ENCODE peak calls at places on chromosomes 1 and 21, in four cellular contexts. E is left ventricle myocardium inferior, D is upper lobe of right lung, Y is body of pancreas. C is an unnamed sample. For H3K4me1, the result is how much of the 10 kb centered on the place peaks cover.

GRCh38 chr1:9201421-9202239 is 32.9 kb upstream of the H6PD start:
- DNase-seq in E (no peak), D (no peak), Y (peak), C (no peak)

GRCh38 chr1:151835596-151835995 is 4.0 kb upstream of the RORC start:
- DNase-seq in E (no peak), D (no peak), Y (no peak), C (no peak)

GRCh38 chr1:203544485-203544884 is 50.5 kb downstream of the OPTC start:
- DNase-seq in E (no peak), D (no peak), Y (no peak), C (no peak)

GRCh38 chr1:209576798-209577197 is 6.7 kb upstream of the CAMK1G start:
- DNase-seq in E (peak), D (peak), Y (peak), C (peak)

GRCh38 chr1:97123717-97124446 is 402.3 kb downstream of the PTBP2 start:
- DNase-seq in E (no peak), D (no peak), Y (no peak), C (no peak)

GRCh38 chr1:51535006-51535592 is 16.0 kb upstream of the EPS15 start:
- DNase-seq in E (peak), D (no peak), Y (peak), C (peak)

GRCh38 chr1:67298762-67299161 is 8.9 kb upstream of the IL12RB2 start:
- DNase-seq in E (no peak), D (no peak), Y (no peak), C (no peak)

GRCh38 chr1:220796530-220796929 is 9.8 kb downstream of the MTARC1 start:
- DNase-seq in E (no peak), D (no peak), Y (no peak), C (no peak)

GRCh38 chr1:246343937-246344336 is 163.1 kb downstream of the SMYD3 start:
- DNase-seq in E (no peak), D (no peak), Y (no peak), C (no peak)

GRCh38 chr1:35047188-35047858 is 15.6 kb upstream of the ZMYM6 start:
- DNase-seq in E (no peak), D (no peak), Y (no peak), C (no peak)

GRCh38 chr1:43360616-43361015 is 1.8 kb downstream of the CDC20 start:
- DNase-seq in E (no peak), D (no peak), Y (no peak), C (no peak)

GRCh38 chr1:242030071-242030470 is 31.2 kb upstream of the MAP1LC3C start:
- DNase-seq in E (no peak), D (no peak), Y (no peak), C (no peak)

GRCh38 chr1:204343850-204344249 is 15.9 kb downstream of the PLEKHA6 start:
- DNase-seq in E (no peak), D (no peak), Y (no peak), C (no peak)

GRCh38 chr1:104018922-104019674 is 269.4 kb downstream of the AMY1C start:
- DNase-seq in E (no peak), D (no peak), Y (no peak), C (no peak)

GRCh38 chr1:1627842-1628655 is 3.9 kb upstream of the MMP23B start:
- DNase-seq in E (no peak), D (peak), Y (no peak), C (peak)

DNA sequence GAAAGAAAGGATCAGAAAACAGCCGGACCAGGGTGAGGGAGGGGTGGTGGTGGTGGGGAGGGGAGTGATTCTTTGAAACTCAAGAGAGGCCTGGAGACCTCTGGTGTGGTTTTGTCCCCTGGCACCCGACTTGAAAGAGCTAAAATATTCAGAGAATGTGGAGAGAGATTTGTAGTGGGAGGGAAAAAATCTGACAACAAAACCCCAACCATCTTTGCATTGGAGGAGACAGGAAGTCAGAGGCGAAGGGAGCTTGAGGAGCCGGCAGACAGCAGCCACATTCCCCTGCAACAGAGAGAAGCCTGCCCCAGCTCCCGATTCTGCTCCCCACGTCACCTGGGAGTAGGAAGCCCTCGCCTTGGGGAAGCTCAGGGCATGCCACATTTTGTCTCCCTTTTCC is 85.0 kb downstream of the ITPKB start:
- DNase-seq in E (no peak), D (no peak), Y (no peak), C (peak)
- H3K4me1 ChIP-seq in E (under half), D (half or more), Y (under half), C (under half)

DNA sequence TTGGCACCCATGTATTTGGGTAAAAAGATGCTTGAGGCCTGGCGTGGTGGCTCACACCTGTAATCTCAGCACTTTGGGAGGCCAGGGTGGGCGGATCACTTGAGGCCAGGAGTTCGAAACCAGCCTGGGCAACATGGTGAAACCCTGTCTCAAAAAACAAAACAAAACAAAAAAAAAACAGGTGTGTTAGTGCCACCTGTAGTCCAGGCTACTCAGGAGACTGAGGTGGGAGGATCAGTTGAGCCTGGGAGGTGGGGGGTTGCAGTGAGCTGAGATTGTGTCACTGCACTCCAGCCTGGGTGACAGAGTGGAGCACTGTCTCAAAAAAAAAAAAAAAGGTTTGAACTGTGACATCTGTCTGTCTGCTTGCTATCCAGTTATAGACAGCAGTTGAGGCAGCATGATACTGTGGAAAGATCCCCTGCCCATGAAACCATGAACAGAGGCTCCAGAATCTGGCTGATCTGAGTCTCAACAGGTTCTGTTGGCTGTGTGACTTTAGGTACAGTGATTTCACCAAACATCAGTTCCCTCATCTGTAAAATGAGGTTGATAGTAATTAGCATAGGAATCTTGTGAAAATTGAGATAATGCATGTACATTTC is 5.7 kb downstream of the DYRK1A start:
- DNase-seq in E (no peak), D (no peak), Y (no peak), C (no peak)
- H3K4me1 ChIP-seq in E (half or more), D (half or more), Y (half or more), C (half or more)

DNA sequence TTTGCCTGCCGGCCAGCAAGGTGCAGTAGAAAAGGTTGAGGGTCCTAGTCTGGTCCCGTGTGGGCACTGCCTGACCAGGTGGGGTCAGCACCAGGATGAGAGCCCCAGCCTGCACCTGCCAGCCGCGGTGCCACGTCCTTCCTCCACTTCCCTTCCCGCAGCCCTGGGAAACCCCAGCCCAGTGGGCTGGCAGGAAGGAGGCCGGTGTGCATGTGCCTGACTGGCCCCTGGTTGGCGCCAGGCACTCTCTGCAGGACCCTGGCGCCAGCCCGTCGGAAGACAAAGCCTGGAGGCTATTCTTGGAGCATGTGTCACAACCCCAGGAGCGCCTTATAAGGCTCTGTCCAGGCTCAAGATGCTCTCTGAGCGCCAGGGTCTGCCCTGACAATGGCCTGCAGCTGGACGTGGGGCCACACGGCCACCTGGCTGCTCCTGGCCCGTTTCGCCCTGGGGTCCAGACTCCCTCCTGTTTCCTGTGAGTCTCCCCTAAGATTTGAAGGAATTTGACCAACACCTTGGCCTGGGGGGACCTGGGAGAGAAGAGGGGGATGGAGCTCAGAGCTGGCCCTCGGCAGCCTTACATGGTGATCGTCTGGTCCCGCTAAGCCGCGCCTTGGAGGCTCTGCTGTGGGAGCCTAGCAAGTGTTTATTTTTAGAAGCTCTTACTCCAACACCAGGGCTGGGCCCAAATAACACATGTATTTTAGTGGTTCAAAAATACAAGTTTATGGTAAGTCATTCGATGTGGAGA is 31.9 kb upstream of the POFUT2 start:
- DNase-seq in E (peak), D (peak), Y (peak), C (peak)
- H3K4me1 ChIP-seq in E (half or more), D (under half), Y (half or more), C (under half)

GRCh38 chr1:178541396-178541795 is 28.5 kb downstream of the TEX35 start:
- DNase-seq in E (no peak), D (no peak), Y (no peak), C (no peak)
- H3K4me1 ChIP-seq in E (half or more), D (under half), Y (under half), C (under half)

C was measured in psoas muscle.